ENCODE peak calls at places on chromosomes 5 and 9, in eight cellular contexts. One of them, this sample, is unnamed.

GRCh38 chr9:107492381-107492780 is 2.8 kb upstream of the KLF4 start:
- DNase-seq in G401: no peak
- DNase-seq in SJSA1: no peak
- DNase-seq in NCI-H1417: no peak
- DNase-seq in central memory CD8-positive, alpha-beta T cell: no peak
- DNase-seq in AG10803: no peak
- DNase-seq in stimulated activated CD4-positive, alpha-beta T cell treated with anti-CD3 and anti-CD28 coated beads, Interleukin-4, amount 100 ng/mL, for 4 hours: no peak
- DNase-seq in sciatic nerve: no peak
- DNase-seq in this sample: no peak

GRCh38 chr5:9712506-9713285 is 82.5 kb upstream of the TAS2R1 start:
- DNase-seq in G401: no peak
- DNase-seq in SJSA1: peak
- DNase-seq in stimulated activated CD4-positive, alpha-beta T cell treated with anti-CD3 and anti-CD28 coated beads, Interleukin-4, amount 100 ng/mL, for 4 hours: no peak
- DNase-seq in NCI-H1417: no peak
- DNase-seq in sciatic nerve: no peak
- DNase-seq in central memory CD8-positive, alpha-beta T cell: no peak
- DNase-seq in AG10803: peak
- DNase-seq in this sample: no peak

GRCh38 chr9:98958271-98958989 is 14.7 kb downstream of the COL15A1 start:
- DNase-seq in SJSA1: no peak
- DNase-seq in central memory CD8-positive, alpha-beta T cell: no peak
- DNase-seq in NCI-H1417: no peak
- DNase-seq in AG10803: peak
- DNase-seq in sciatic nerve: no peak
- DNase-seq in stimulated activated CD4-positive, alpha-beta T cell treated with anti-CD3 and anti-CD28 coated beads, Interleukin-4, amount 100 ng/mL, for 4 hours: no peak
- DNase-seq in G401: no peak
- DNase-seq in this sample: no peak

GRCh38 chr5:68337235-68337634 is 121.7 kb downstream of the PIK3R1 start:
- DNase-seq in sciatic nerve: no peak
- DNase-seq in central memory CD8-positive, alpha-beta T cell: no peak
- DNase-seq in SJSA1: no peak
- DNase-seq in G401: no peak
- DNase-seq in AG10803: peak
- DNase-seq in stimulated activated CD4-positive, alpha-beta T cell treated with anti-CD3 and anti-CD28 coated beads, Interleukin-4, amount 100 ng/mL, for 4 hours: no peak
- DNase-seq in NCI-H1417: no peak
- DNase-seq in this sample: no peak

GRCh38 chr9:108654566-108654965 is 201.2 kb downstream of the ACTL7B start:
- DNase-seq in sciatic nerve: no peak
- DNase-seq in G401: no peak
- DNase-seq in stimulated activated CD4-positive, alpha-beta T cell treated with anti-CD3 and anti-CD28 coated beads, Interleukin-4, amount 100 ng/mL, for 4 hours: no peak
- DNase-seq in NCI-H1417: no peak
- DNase-seq in SJSA1: no peak
- DNase-seq in AG10803: peak
- DNase-seq in central memory CD8-positive, alpha-beta T cell: no peak
- DNase-seq in this sample: no peak

GRCh38 chr9:93261281-93261680 is 77.3 kb downstream of the WNK2 start:
- DNase-seq in stimulated activated CD4-positive, alpha-beta T cell treated with anti-CD3 and anti-CD28 coated beads, Interleukin-4, amount 100 ng/mL, for 4 hours: no peak
- DNase-seq in AG10803: no peak
- DNase-seq in G401: peak
- DNase-seq in SJSA1: no peak
- DNase-seq in NCI-H1417: peak
- DNase-seq in central memory CD8-positive, alpha-beta T cell: no peak
- DNase-seq in sciatic nerve: peak
- DNase-seq in this sample: no peak

GRCh38 chr5:162209005-162209605 is 141.5 kb downstream of the GABRG2 start:
- DNase-seq in NCI-H1417: peak
- DNase-seq in AG10803: no peak
- DNase-seq in stimulated activated CD4-positive, alpha-beta T cell treated with anti-CD3 and anti-CD28 coated beads, Interleukin-4, amount 100 ng/mL, for 4 hours: no peak
- DNase-seq in central memory CD8-positive, alpha-beta T cell: no peak
- DNase-seq in sciatic nerve: no peak
- DNase-seq in SJSA1: no peak
- DNase-seq in G401: peak
- DNase-seq in this sample: peak

GRCh38 chr9:126532019-126532462 is 81.7 kb upstream of the LMX1B start:
- DNase-seq in G401: no peak
- DNase-seq in SJSA1: no peak
- DNase-seq in sciatic nerve: no peak
- DNase-seq in central memory CD8-positive, alpha-beta T cell: no peak
- DNase-seq in stimulated activated CD4-positive, alpha-beta T cell treated with anti-CD3 and anti-CD28 coated beads, Interleukin-4, amount 100 ng/mL, for 4 hours: no peak
- DNase-seq in NCI-H1417: no peak
- DNase-seq in AG10803: peak
- DNase-seq in this sample: no peak

GRCh38 chr5:139387611-139388197 is 2.0 kb downstream of the MZB1 start:
- DNase-seq in NCI-H1417: no peak
- DNase-seq in stimulated activated CD4-positive, alpha-beta T cell treated with anti-CD3 and anti-CD28 coated beads, Interleukin-4, amount 100 ng/mL, for 4 hours: no peak
- DNase-seq in SJSA1: no peak
- DNase-seq in G401: no peak
- DNase-seq in sciatic nerve: no peak
- DNase-seq in AG10803: no peak
- DNase-seq in central memory CD8-positive, alpha-beta T cell: no peak
- DNase-seq in this sample: no peak

GRCh38 chr9:93304574-93305496 is 120.9 kb downstream of the WNK2 start:
- DNase-seq in AG10803: peak
- DNase-seq in NCI-H1417: peak
- DNase-seq in sciatic nerve: peak
- DNase-seq in G401: peak
- DNase-seq in SJSA1: peak
- DNase-seq in stimulated activated CD4-positive, alpha-beta T cell treated with anti-CD3 and anti-CD28 coated beads, Interleukin-4, amount 100 ng/mL, for 4 hours: no peak
- DNase-seq in central memory CD8-positive, alpha-beta T cell: peak
- DNase-seq in this sample: peak

GRCh38 chr9:85118990-85119755 is 449.6 kb downstream of the NTRK2 start:
- DNase-seq in G401: no peak
- DNase-seq in SJSA1: no peak
- DNase-seq in sciatic nerve: no peak
- DNase-seq in AG10803: no peak
- DNase-seq in central memory CD8-positive, alpha-beta T cell: no peak
- DNase-seq in NCI-H1417: no peak
- DNase-seq in stimulated activated CD4-positive, alpha-beta T cell treated with anti-CD3 and anti-CD28 coated beads, Interleukin-4, amount 100 ng/mL, for 4 hours: no peak
- DNase-seq in this sample: no peak

GRCh38 chr5:32720295-32720694 is 9.2 kb downstream of the NPR3 start:
- DNase-seq in G401: no peak
- DNase-seq in stimulated activated CD4-positive, alpha-beta T cell treated with anti-CD3 and anti-CD28 coated beads, Interleukin-4, amount 100 ng/mL, for 4 hours: no peak
- DNase-seq in sciatic nerve: no peak
- DNase-seq in AG10803: no peak
- DNase-seq in NCI-H1417: no peak
- DNase-seq in central memory CD8-positive, alpha-beta T cell: no peak
- DNase-seq in SJSA1: no peak
- DNase-seq in this sample: no peak

GRCh38 chr9:35490155-35490909 is 421 bp downstream of the RUSC2 start:
- DNase-seq in sciatic nerve: peak
- DNase-seq in central memory CD8-positive, alpha-beta T cell: no peak
- DNase-seq in stimulated activated CD4-positive, alpha-beta T cell treated with anti-CD3 and anti-CD28 coated beads, Interleukin-4, amount 100 ng/mL, for 4 hours: no peak
- DNase-seq in NCI-H1417: no peak
- DNase-seq in AG10803: no peak
- DNase-seq in G401: peak
- DNase-seq in SJSA1: no peak
- DNase-seq in this sample: peak

GRCh38 chr5:99102073-99102697 is 173.4 kb upstream of the CHD1 start:
- DNase-seq in stimulated activated CD4-positive, alpha-beta T cell treated with anti-CD3 and anti-CD28 coated beads, Interleukin-4, amount 100 ng/mL, for 4 hours: no peak
- DNase-seq in SJSA1: no peak
- DNase-seq in G401: no peak
- DNase-seq in NCI-H1417: no peak
- DNase-seq in central memory CD8-positive, alpha-beta T cell: no peak
- DNase-seq in sciatic nerve: no peak
- DNase-seq in AG10803: no peak
- DNase-seq in this sample: no peak

This sample was measured in globus pallidus.